ENCODE peak calls at places on chromosomes 12 and 14, in nine cellular contexts. One of them, this sample, is unnamed.
A peak's percentile ranks its signal among the peaks of the same experiment; 100 is the strongest.

GRCh38 chr12:108312885-108313203 is 26.3 kb downstream of the CMKLR1 start:
- DNase-seq in left colon: peak; percentile 47
- DNase-seq in GOT3: no peak
- DNase-seq in ureter: no peak
- DNase-seq in HS-27A: peak; percentile 58
- DNase-seq in Kasumi-1: no peak
- DNase-seq in activated naive CD4-positive, alpha-beta T cell treated with anti-CD3 and anti-CD28 coated beads for 36 hours: no peak
- DNase-seq in omental fat pad: no peak
- DNase-seq in SK-N-DZ: no peak
- DNase-seq in this sample: no peak

GRCh38 chr12:50186667-50187066 is 19.5 kb upstream of the CERS5 start:
- DNase-seq in ureter: no peak
- DNase-seq in SK-N-DZ: no peak
- DNase-seq in HS-27A: no peak
- DNase-seq in left colon: no peak
- DNase-seq in Kasumi-1: no peak
- DNase-seq in omental fat pad: no peak
- DNase-seq in GOT3: no peak
- DNase-seq in activated naive CD4-positive, alpha-beta T cell treated with anti-CD3 and anti-CD28 coated beads for 36 hours: no peak
- DNase-seq in this sample: no peak

GRCh38 chr14:82075566-82075965 is 541.9 kb upstream of the SEL1L start:
- DNase-seq in SK-N-DZ: no peak
- DNase-seq in omental fat pad: no peak
- DNase-seq in GOT3: no peak
- DNase-seq in left colon: no peak
- DNase-seq in ureter: no peak
- DNase-seq in Kasumi-1: peak; percentile 48
- DNase-seq in HS-27A: no peak
- DNase-seq in activated naive CD4-positive, alpha-beta T cell treated with anti-CD3 and anti-CD28 coated beads for 36 hours: peak; percentile 41
- DNase-seq in this sample: peak; percentile 64

GRCh38 chr14:71610797-71611196 is 321.4 kb upstream of the RGS6 start:
- DNase-seq in activated naive CD4-positive, alpha-beta T cell treated with anti-CD3 and anti-CD28 coated beads for 36 hours: no peak
- DNase-seq in GOT3: no peak
- DNase-seq in Kasumi-1: no peak
- DNase-seq in left colon: no peak
- DNase-seq in HS-27A: no peak
- DNase-seq in omental fat pad: no peak
- DNase-seq in SK-N-DZ: no peak
- DNase-seq in ureter: no peak
- DNase-seq in this sample: no peak

GRCh38 chr14:33589334-33589733 is 361.5 kb downstream of the EGLN3 start:
- DNase-seq in GOT3: no peak
- DNase-seq in SK-N-DZ: no peak
- DNase-seq in left colon: no peak
- DNase-seq in ureter: no peak
- DNase-seq in HS-27A: no peak
- DNase-seq in omental fat pad: no peak
- DNase-seq in Kasumi-1: no peak
- DNase-seq in activated naive CD4-positive, alpha-beta T cell treated with anti-CD3 and anti-CD28 coated beads for 36 hours: no peak
- DNase-seq in this sample: no peak

GRCh38 chr12:129827102-129827873 is 76.5 kb downstream of the TMEM132D start:
- DNase-seq in activated naive CD4-positive, alpha-beta T cell treated with anti-CD3 and anti-CD28 coated beads for 36 hours: no peak
- DNase-seq in SK-N-DZ: no peak
- DNase-seq in Kasumi-1: no peak
- DNase-seq in ureter: no peak
- DNase-seq in left colon: no peak
- DNase-seq in GOT3: no peak
- DNase-seq in HS-27A: no peak
- DNase-seq in omental fat pad: no peak
- DNase-seq in this sample: no peak

GRCh38 chr14:104913413-104913812 is 11.3 kb upstream of the PLD4 start:
- DNase-seq in activated naive CD4-positive, alpha-beta T cell treated with anti-CD3 and anti-CD28 coated beads for 36 hours: no peak
- DNase-seq in omental fat pad: no peak
- DNase-seq in GOT3: no peak
- DNase-seq in HS-27A: no peak
- DNase-seq in ureter: no peak
- DNase-seq in SK-N-DZ: no peak
- DNase-seq in left colon: no peak
- DNase-seq in Kasumi-1: no peak
- DNase-seq in this sample: no peak

GRCh38 chr12:65170245-65170881 is 980 bp downstream of the LEMD3 start:
- DNase-seq in Kasumi-1: peak; percentile 53
- DNase-seq in activated naive CD4-positive, alpha-beta T cell treated with anti-CD3 and anti-CD28 coated beads for 36 hours: peak; percentile 75
- DNase-seq in omental fat pad: peak; percentile 38
- DNase-seq in SK-N-DZ: peak; percentile 56
- DNase-seq in ureter: peak; percentile 56
- DNase-seq in GOT3: peak; percentile 99
- DNase-seq in left colon: peak; percentile 87
- DNase-seq in HS-27A: no peak
- DNase-seq in this sample: peak; percentile 69

GRCh38 chr12:94909609-94910008 is 93.9 kb downstream of the NDUFA12 start:
- DNase-seq in Kasumi-1: no peak
- DNase-seq in ureter: no peak
- DNase-seq in SK-N-DZ: no peak
- DNase-seq in HS-27A: no peak
- DNase-seq in left colon: no peak
- DNase-seq in GOT3: no peak
- DNase-seq in omental fat pad: no peak
- DNase-seq in activated naive CD4-positive, alpha-beta T cell treated with anti-CD3 and anti-CD28 coated beads for 36 hours: no peak
- DNase-seq in this sample: no peak

GRCh38 chr14:105204206-105204930 is 23.3 kb upstream of the NUDT14 start:
- DNase-seq in omental fat pad: no peak
- DNase-seq in Kasumi-1: no peak
- DNase-seq in HS-27A: no peak
- DNase-seq in SK-N-DZ: no peak
- DNase-seq in left colon: peak; percentile 77
- DNase-seq in ureter: peak; percentile 81
- DNase-seq in activated naive CD4-positive, alpha-beta T cell treated with anti-CD3 and anti-CD28 coated beads for 36 hours: no peak
- DNase-seq in GOT3: no peak
- DNase-seq in this sample: no peak

GRCh38 chr12:58166643-58167042 is 225.3 kb downstream of the ATP23 start:
- DNase-seq in HS-27A: no peak
- DNase-seq in ureter: no peak
- DNase-seq in activated naive CD4-positive, alpha-beta T cell treated with anti-CD3 and anti-CD28 coated beads for 36 hours: no peak
- DNase-seq in left colon: no peak
- DNase-seq in GOT3: no peak
- DNase-seq in Kasumi-1: no peak
- DNase-seq in omental fat pad: no peak
- DNase-seq in SK-N-DZ: no peak
- DNase-seq in this sample: no peak

GRCh38 chr12:98745578-98746391 is 100.7 kb downstream of the APAF1 start:
- DNase-seq in left colon: no peak
- DNase-seq in ureter: no peak
- DNase-seq in GOT3: no peak
- DNase-seq in SK-N-DZ: no peak
- DNase-seq in omental fat pad: no peak
- DNase-seq in Kasumi-1: no peak
- DNase-seq in HS-27A: no peak
- DNase-seq in activated naive CD4-positive, alpha-beta T cell treated with anti-CD3 and anti-CD28 coated beads for 36 hours: peak; percentile 42
- DNase-seq in this sample: no peak

GRCh38 chr12:41486718-41487117 is 298.6 kb downstream of the PDZRN4 start:
- DNase-seq in activated naive CD4-positive, alpha-beta T cell treated with anti-CD3 and anti-CD28 coated beads for 36 hours: no peak
- DNase-seq in HS-27A: peak; percentile 1
- DNase-seq in ureter: no peak
- DNase-seq in omental fat pad: no peak
- DNase-seq in GOT3: no peak
- DNase-seq in SK-N-DZ: no peak
- DNase-seq in Kasumi-1: no peak
- DNase-seq in left colon: no peak
- DNase-seq in this sample: no peak

GRCh38 chr14:91154851-91155625 is 41.2 kb downstream of the DGLUCY start:
- DNase-seq in GOT3: no peak
- DNase-seq in activated naive CD4-positive, alpha-beta T cell treated with anti-CD3 and anti-CD28 coated beads for 36 hours: peak; percentile 13
- DNase-seq in ureter: peak; percentile 68
- DNase-seq in Kasumi-1: peak; percentile 52
- DNase-seq in SK-N-DZ: no peak
- DNase-seq in HS-27A: no peak
- DNase-seq in left colon: peak; percentile 95
- DNase-seq in omental fat pad: peak; percentile 54
- DNase-seq in this sample: peak; percentile 69

GRCh38 chr12:94704452-94704871 is 54.1 kb upstream of the TMCC3 start:
- DNase-seq in HS-27A: no peak
- DNase-seq in Kasumi-1: no peak
- DNase-seq in SK-N-DZ: no peak
- DNase-seq in left colon: no peak
- DNase-seq in activated naive CD4-positive, alpha-beta T cell treated with anti-CD3 and anti-CD28 coated beads for 36 hours: no peak
- DNase-seq in omental fat pad: no peak
- DNase-seq in ureter: no peak
- DNase-seq in GOT3: no peak
- DNase-seq in this sample: no peak

GRCh38 chr14:80669416-80669815 is 272.1 kb downstream of the CEP128 start:
- DNase-seq in SK-N-DZ: no peak
- DNase-seq in ureter: no peak
- DNase-seq in omental fat pad: no peak
- DNase-seq in HS-27A: no peak
- DNase-seq in activated naive CD4-positive, alpha-beta T cell treated with anti-CD3 and anti-CD28 coated beads for 36 hours: no peak
- DNase-seq in left colon: no peak
- DNase-seq in Kasumi-1: no peak
- DNase-seq in GOT3: no peak
- DNase-seq in this sample: no peak

This sample was measured in T47D.